ENCODE peak calls at places on chromosomes 11 and 22, in seven cellular contexts. One of them, this sample, is unnamed.

GRCh38 chr11:61367406-61367805 is 5.2 kb downstream of the TMEM138 start:
- DNase-seq in kidney: no peak
- DNase-seq in HepG2: no peak
- DNase-seq in transverse colon: no peak
- DNase-seq in cardiac muscle cell: no peak
- DNase-seq in body of pancreas: no peak
- DNase-seq in endodermal cell: no peak
- DNase-seq in this sample: no peak

GRCh38 chr11:79702303-79702702 is 261.5 kb upstream of the TENM4 start:
- DNase-seq in kidney: no peak
- DNase-seq in HepG2: no peak
- DNase-seq in transverse colon: no peak
- DNase-seq in cardiac muscle cell: no peak
- DNase-seq in body of pancreas: no peak
- DNase-seq in endodermal cell: no peak
- DNase-seq in this sample: no peak

GRCh38 chr22:41983516-41983915 is 14.3 kb downstream of the SEPTIN3 start:
- DNase-seq in kidney: peak; percentile 7
- DNase-seq in HepG2: no peak
- DNase-seq in transverse colon: no peak
- DNase-seq in cardiac muscle cell: no peak
- DNase-seq in body of pancreas: no peak
- DNase-seq in endodermal cell: no peak
- DNase-seq in this sample: no peak

GRCh38 chr11:9462806-9463537 is 2.2 kb downstream of the ZNF143 start:
- DNase-seq in kidney: no peak
- DNase-seq in HepG2: peak; percentile 32
- DNase-seq in transverse colon: no peak
- DNase-seq in cardiac muscle cell: no peak
- DNase-seq in body of pancreas: no peak
- DNase-seq in endodermal cell: no peak
- DNase-seq in this sample: no peak

GRCh38 chr11:71437399-71437798 is 10.8 kb downstream of the DHCR7 start:
- DNase-seq in kidney: no peak
- DNase-seq in HepG2: no peak
- DNase-seq in transverse colon: no peak
- DNase-seq in cardiac muscle cell: no peak
- DNase-seq in body of pancreas: no peak
- DNase-seq in endodermal cell: no peak
- DNase-seq in this sample: no peak

GRCh38 chr11:76783294-76783900 is at the start of gene TSKU:
- DNase-seq in kidney: no peak
- DNase-seq in HepG2: no peak
- DNase-seq in transverse colon: no peak
- DNase-seq in cardiac muscle cell: no peak
- DNase-seq in body of pancreas: peak; percentile 36
- DNase-seq in endodermal cell: no peak
- DNase-seq in this sample: peak; percentile 63

GRCh38 chr11:43687120-43687791 is 6.7 kb downstream of the HSD17B12 start:
- DNase-seq in kidney: peak; percentile 62
- DNase-seq in HepG2: no peak
- DNase-seq in transverse colon: no peak
- DNase-seq in cardiac muscle cell: peak; percentile 39
- DNase-seq in body of pancreas: no peak
- DNase-seq in endodermal cell: peak; percentile 51
- DNase-seq in this sample: peak; percentile 51

GRCh38 chr11:45994421-45995341 is 72.2 kb downstream of the LARGE2 start:
- DNase-seq in kidney: no peak
- DNase-seq in HepG2: no peak
- DNase-seq in transverse colon: no peak
- DNase-seq in cardiac muscle cell: peak; percentile 63
- DNase-seq in body of pancreas: no peak
- DNase-seq in endodermal cell: peak; percentile 84
- DNase-seq in this sample: no peak

GRCh38 chr11:21640491-21640890 is 552.4 kb upstream of the ANO5 start:
- DNase-seq in kidney: no peak
- DNase-seq in HepG2: no peak
- DNase-seq in transverse colon: no peak
- DNase-seq in cardiac muscle cell: no peak
- DNase-seq in body of pancreas: no peak
- DNase-seq in endodermal cell: no peak
- DNase-seq in this sample: no peak

GRCh38 chr11:62242021-62242420 is at the start of gene SCGB1D2:
- DNase-seq in kidney: peak; percentile 95
- DNase-seq in HepG2: peak; percentile 32
- DNase-seq in transverse colon: no peak
- DNase-seq in cardiac muscle cell: no peak
- DNase-seq in body of pancreas: peak; percentile 84
- DNase-seq in endodermal cell: peak; percentile 79
- DNase-seq in this sample: no peak

GRCh38 chr22:20014526-20015186 is 2.0 kb downstream of the ARVCF start:
- DNase-seq in kidney: peak; percentile 63
- DNase-seq in HepG2: no peak
- DNase-seq in transverse colon: no peak
- DNase-seq in cardiac muscle cell: no peak
- DNase-seq in body of pancreas: no peak
- DNase-seq in endodermal cell: no peak
- DNase-seq in this sample: no peak

GRCh38 chr11:47248664-47249377 is at the start of gene ACP2:
- DNase-seq in kidney: peak; percentile 95
- DNase-seq in HepG2: peak; percentile 85
- DNase-seq in transverse colon: peak; percentile 91
- DNase-seq in cardiac muscle cell: peak; percentile 93
- DNase-seq in body of pancreas: peak; percentile 91
- DNase-seq in endodermal cell: peak; percentile 90
- DNase-seq in this sample: peak; percentile 94

GRCh38 chr11:8839957-8840945 is 70.7 kb upstream of the AKIP1 start:
- DNase-seq in kidney: no peak
- DNase-seq in HepG2: peak; percentile 35
- DNase-seq in transverse colon: peak; percentile 59
- DNase-seq in cardiac muscle cell: no peak
- DNase-seq in body of pancreas: peak; percentile 54
- DNase-seq in endodermal cell: peak; percentile 77
- DNase-seq in this sample: no peak

GRCh38 chr11:64526795-64527194 is 64.2 kb upstream of the SLC22A12 start:
- DNase-seq in kidney: no peak
- DNase-seq in HepG2: no peak
- DNase-seq in transverse colon: no peak
- DNase-seq in cardiac muscle cell: no peak
- DNase-seq in body of pancreas: no peak
- DNase-seq in endodermal cell: no peak
- DNase-seq in this sample: peak; percentile 15

GRCh38 chr22:18070556-18071306 is 7.1 kb upstream of the PEX26 start:
- DNase-seq in kidney: no peak
- DNase-seq in HepG2: peak; percentile 25
- DNase-seq in transverse colon: no peak
- DNase-seq in cardiac muscle cell: no peak
- DNase-seq in body of pancreas: no peak
- DNase-seq in endodermal cell: no peak
- DNase-seq in this sample: no peak

GRCh38 chr11:11841121-11841604 is 609 bp upstream of the USP47 start:
- DNase-seq in kidney: peak; percentile 76
- DNase-seq in HepG2: peak; percentile 19
- DNase-seq in transverse colon: peak; percentile 48
- DNase-seq in cardiac muscle cell: peak; percentile 49
- DNase-seq in body of pancreas: peak; percentile 42
- DNase-seq in endodermal cell: no peak
- DNase-seq in this sample: no peak

GRCh38 chr22:30922151-30922611 is 46.4 kb downstream of the MORC2 start:
- DNase-seq in kidney: peak; percentile 93
- DNase-seq in HepG2: no peak
- DNase-seq in transverse colon: peak; percentile 62
- DNase-seq in cardiac muscle cell: no peak
- DNase-seq in body of pancreas: peak; percentile 64
- DNase-seq in endodermal cell: no peak
- DNase-seq in this sample: peak; percentile 80

GRCh38 chr22:33579448-33580093 is 340.7 kb downstream of the LARGE1 start:
- DNase-seq in kidney: peak; percentile 74
- DNase-seq in HepG2: peak; percentile 81
- DNase-seq in transverse colon: peak; percentile 69
- DNase-seq in cardiac muscle cell: peak; percentile 78
- DNase-seq in body of pancreas: peak; percentile 75
- DNase-seq in endodermal cell: peak; percentile 94
- DNase-seq in this sample: no peak

GRCh38 chr11:60771879-60772525 is 13.1 kb upstream of the MS4A10 start:
- DNase-seq in kidney: peak; percentile 39
- DNase-seq in HepG2: no peak
- DNase-seq in transverse colon: no peak
- DNase-seq in cardiac muscle cell: no peak
- DNase-seq in body of pancreas: no peak
- DNase-seq in endodermal cell: no peak
- DNase-seq in this sample: peak; percentile 21

GRCh38 chr11:128506999-128507591 is 80.3 kb downstream of the ETS1 start:
- DNase-seq in kidney: peak; percentile 93
- DNase-seq in HepG2: no peak
- DNase-seq in transverse colon: peak; percentile 88
- DNase-seq in cardiac muscle cell: no peak
- DNase-seq in body of pancreas: peak; percentile 88
- DNase-seq in endodermal cell: no peak
- DNase-seq in this sample: peak; percentile 70

GRCh38 chr11:27673979-27674663 is 26.1 kb downstream of the BDNF start:
- DNase-seq in kidney: no peak
- DNase-seq in HepG2: no peak
- DNase-seq in transverse colon: no peak
- DNase-seq in cardiac muscle cell: no peak
- DNase-seq in body of pancreas: no peak
- DNase-seq in endodermal cell: no peak
- DNase-seq in this sample: no peak

DNA sequence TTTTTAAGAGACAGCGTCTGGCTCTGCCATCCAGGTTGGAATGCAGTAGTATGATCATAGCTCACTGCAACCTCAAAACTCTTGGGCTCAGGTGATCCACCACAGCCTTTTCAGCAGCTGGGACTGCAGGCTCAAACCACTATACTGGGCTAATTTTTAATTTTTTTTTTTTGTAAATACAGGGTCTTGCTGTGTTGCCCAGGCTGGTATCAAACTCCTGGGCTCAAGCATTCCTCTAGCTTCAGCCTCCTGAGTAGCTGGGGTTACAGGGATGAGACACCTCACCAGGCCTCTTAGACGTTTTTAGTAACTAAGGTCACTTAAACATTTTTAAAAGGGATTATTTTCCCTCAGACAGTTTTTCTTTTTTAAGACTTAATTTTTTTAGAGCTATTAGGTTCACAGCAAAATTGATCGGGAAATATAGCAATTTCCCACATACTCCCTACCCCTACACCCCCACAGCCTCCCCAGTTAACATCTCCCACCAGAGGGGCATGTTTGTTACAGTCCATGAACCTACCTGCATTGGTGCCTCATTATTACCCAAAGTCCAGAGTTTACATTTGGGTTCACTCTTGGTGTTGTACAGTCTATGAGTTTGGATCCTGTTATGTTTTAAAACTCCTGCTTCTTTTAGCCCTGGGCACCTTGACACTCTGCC is 3.9 kb downstream of the BCR start:
- DNase-seq in kidney: no peak
- DNase-seq in HepG2: no peak
- DNase-seq in transverse colon: no peak
- DNase-seq in cardiac muscle cell: no peak
- DNase-seq in body of pancreas: no peak
- DNase-seq in endodermal cell: no peak
- DNase-seq in this sample: no peak
- H3K36me3 ChIP-seq in kidney: peaks cover 3% of the 10 kb centered on the region
- H3K36me3 ChIP-seq in HepG2: peaks cover 14% of the 10 kb centered on the region
- H3K36me3 ChIP-seq in transverse colon: no peaks in the 10 kb centered on the region
- H3K36me3 ChIP-seq in cardiac muscle cell: no peaks in the 10 kb centered on the region
- H3K36me3 ChIP-seq in body of pancreas: no peaks in the 10 kb centered on the region
- H3K36me3 ChIP-seq in endodermal cell: peaks cover 46% of the 10 kb centered on the region
- H3K36me3 ChIP-seq in this sample: no peaks in the 10 kb centered on the region

DNA sequence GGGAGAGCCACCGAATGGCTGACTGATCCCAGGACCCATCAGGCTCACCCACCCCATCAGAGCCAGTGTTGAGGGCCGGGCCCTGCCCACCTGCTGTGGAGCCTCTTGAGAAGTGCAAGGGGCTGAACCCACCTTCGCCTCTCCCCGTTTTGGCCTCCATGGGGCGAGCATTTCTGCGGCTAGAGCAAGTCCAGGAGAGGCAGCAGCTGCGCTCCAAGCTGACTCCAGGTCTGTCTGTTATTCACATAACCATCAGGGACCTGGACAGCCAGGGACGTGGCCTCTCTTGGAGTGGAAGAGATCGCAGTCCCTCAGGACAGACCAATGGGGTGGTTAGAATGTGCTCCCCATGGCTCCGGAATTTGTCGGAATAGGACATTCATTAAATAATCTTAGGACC is 231.8 kb downstream of the TBC1D22A start:
- DNase-seq in kidney: peak; percentile 39
- DNase-seq in HepG2: no peak
- DNase-seq in transverse colon: no peak
- DNase-seq in cardiac muscle cell: no peak
- DNase-seq in body of pancreas: no peak
- DNase-seq in endodermal cell: no peak
- DNase-seq in this sample: no peak
- H3K36me3 ChIP-seq in kidney: no peaks in the 10 kb centered on the region
- H3K36me3 ChIP-seq in HepG2: peaks cover 14% of the 10 kb centered on the region
- H3K36me3 ChIP-seq in transverse colon: no peaks in the 10 kb centered on the region
- H3K36me3 ChIP-seq in cardiac muscle cell: no peaks in the 10 kb centered on the region
- H3K36me3 ChIP-seq in body of pancreas: no peaks in the 10 kb centered on the region
- H3K36me3 ChIP-seq in endodermal cell: peaks cover 10% of the 10 kb centered on the region
- H3K36me3 ChIP-seq in this sample: peaks cover 61% of the 10 kb centered on the region

GRCh38 chr11:68538025-68538424 is 77.5 kb downstream of the PPP6R3 start:
- DNase-seq in kidney: no peak
- DNase-seq in HepG2: no peak
- DNase-seq in transverse colon: no peak
- DNase-seq in cardiac muscle cell: no peak
- DNase-seq in body of pancreas: no peak
- DNase-seq in endodermal cell: no peak
- DNase-seq in this sample: no peak
- H3K36me3 ChIP-seq in kidney: peaks cover 11% of the 10 kb centered on the region
- H3K36me3 ChIP-seq in HepG2: peaks cover 62% of the 10 kb centered on the region
- H3K36me3 ChIP-seq in transverse colon: no peaks in the 10 kb centered on the region
- H3K36me3 ChIP-seq in cardiac muscle cell: peaks cover 9% of the 10 kb centered on the region
- H3K36me3 ChIP-seq in body of pancreas: no peaks in the 10 kb centered on the region
- H3K36me3 ChIP-seq in endodermal cell: peaks cover 63% of the 10 kb centered on the region
- H3K36me3 ChIP-seq in this sample: peaks cover 42% of the 10 kb centered on the region

DNA sequence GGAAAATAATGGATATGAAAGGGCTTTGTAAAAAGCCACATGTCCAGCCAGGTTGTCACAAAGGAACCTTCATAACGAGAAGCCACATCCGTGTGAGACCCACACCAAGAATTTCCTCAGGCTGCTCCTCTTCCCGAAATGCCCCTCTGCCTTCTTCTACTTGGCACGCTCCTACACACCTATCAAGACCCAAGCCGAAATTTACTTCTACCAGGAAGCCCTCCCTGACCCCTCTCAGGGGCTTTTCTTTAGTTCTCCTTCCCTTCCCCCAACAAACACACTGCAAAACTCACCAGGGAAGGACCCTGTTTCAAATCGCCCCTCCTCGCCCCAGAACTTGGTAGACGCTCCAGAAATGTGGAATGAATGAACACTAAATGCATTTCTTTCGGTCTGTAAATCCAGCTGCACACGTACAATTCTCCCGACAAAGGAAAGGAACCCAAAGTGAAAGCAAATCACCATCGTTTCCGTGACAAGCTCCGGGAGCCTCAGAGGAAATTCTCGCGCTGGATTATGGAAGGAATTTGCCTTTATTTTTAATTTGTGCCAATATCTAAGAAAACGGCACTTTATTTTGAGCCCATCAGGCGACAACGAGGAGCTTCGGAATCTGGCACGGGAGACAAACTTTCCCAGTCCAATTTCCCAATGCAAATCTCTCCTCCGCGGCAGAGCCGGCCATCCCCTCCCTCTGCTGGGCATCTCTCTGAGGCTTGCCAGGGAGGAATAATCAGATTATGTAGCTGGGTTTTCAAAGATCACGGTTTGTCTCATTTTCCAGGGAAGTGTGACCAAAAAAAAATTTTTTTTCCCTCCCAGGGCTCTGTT is 13.2 kb upstream of the SHISAL1 start:
- DNase-seq in kidney: no peak
- DNase-seq in HepG2: no peak
- DNase-seq in transverse colon: no peak
- DNase-seq in cardiac muscle cell: no peak
- DNase-seq in body of pancreas: no peak
- DNase-seq in endodermal cell: no peak
- DNase-seq in this sample: no peak
- H3K36me3 ChIP-seq in kidney: no peaks in the 10 kb centered on the region
- H3K36me3 ChIP-seq in HepG2: no peaks in the 10 kb centered on the region
- H3K36me3 ChIP-seq in transverse colon: no peaks in the 10 kb centered on the region
- H3K36me3 ChIP-seq in cardiac muscle cell: no peaks in the 10 kb centered on the region
- H3K36me3 ChIP-seq in body of pancreas: no peaks in the 10 kb centered on the region
- H3K36me3 ChIP-seq in endodermal cell: no peaks in the 10 kb centered on the region
- H3K36me3 ChIP-seq in this sample: no peaks in the 10 kb centered on the region

This sample was measured in lower lobe of right lung.